ENCODE peak calls at places on chromosomes 5 and 9, in eight cellular contexts. E is bronchial epithelial cell, H is transverse colon, V is right lobe of liver, R is breast epithelium, M is lung, Q is right atrium auricular region, U is astrocyte of the spinal cord. O is an unnamed sample.

GRCh38 chr5:33291216-33292000 is 149.4 kb upstream of the TARS1 start:
- DNase-seq in E (no peak), H (no peak), V (no peak), R (no peak), M (no peak), Q (peak; percentile 63), U (no peak), O (no peak)

GRCh38 chr9:3205421-3206095 is 320.2 kb downstream of the RFX3 start:
- DNase-seq in E (no peak), H (no peak), V (no peak), R (no peak), M (no peak), Q (no peak), U (no peak), O (no peak)

GRCh38 chr5:123119334-123119986 is 30.4 kb downstream of the PRDM6 start:
- DNase-seq in E (no peak), H (no peak), V (no peak), R (no peak), M (no peak), Q (no peak), U (peak; percentile 20), O (no peak)

GRCh38 chr9:105432247-105432857 is 15.5 kb upstream of the FSD1L start:
- DNase-seq in E (no peak), H (no peak), V (no peak), R (no peak), M (no peak), Q (no peak), U (no peak), O (no peak)

GRCh38 chr5:145936401-145937131 is at the start of gene SH3RF2:
- DNase-seq in E (peak; percentile 79), H (peak; percentile 91), V (peak; percentile 70), R (peak; percentile 55), M (peak; percentile 47), Q (no peak), U (peak; percentile 94), O (peak; percentile 60)

GRCh38 chr9:93261735-93262523 is 78.0 kb downstream of the WNK2 start:
- DNase-seq in E (no peak), H (peak; percentile 7), V (peak; percentile 51), R (peak; percentile 41), M (no peak), Q (peak; percentile 55), U (no peak), O (no peak)

GRCh38 chr9:69548676-69549075 is 123.5 kb downstream of the APBA1 start:
- DNase-seq in E (no peak), H (no peak), V (no peak), R (no peak), M (no peak), Q (no peak), U (no peak), O (no peak)

GRCh38 chr9:89295400-89295799 is 15.6 kb upstream of the CKS2 start:
- DNase-seq in E (no peak), H (no peak), V (no peak), R (no peak), M (no peak), Q (no peak), U (no peak), O (no peak)

GRCh38 chr9:4144869-4145268 is 155.0 kb downstream of the GLIS3 start:
- DNase-seq in E (peak; percentile 43), H (no peak), V (no peak), R (no peak), M (no peak), Q (no peak), U (no peak), O (peak; percentile 36)

GRCh38 chr5:60718186-60718892 is 18.4 kb upstream of the DEPDC1B start:
- DNase-seq in E (peak; percentile 79), H (no peak), V (no peak), R (no peak), M (no peak), Q (no peak), U (no peak), O (no peak)

GRCh38 chr5:67447732-67448131 is 251.1 kb upstream of the CD180 start:
- DNase-seq in E (no peak), H (no peak), V (no peak), R (no peak), M (no peak), Q (no peak), U (no peak), O (no peak)

GRCh38 chr9:126722252-126722921 is 82.5 kb upstream of the ZBTB43 start:
- DNase-seq in E (peak; percentile 76), H (peak; percentile 84), V (peak; percentile 80), R (peak; percentile 94), M (peak; percentile 85), Q (no peak), U (peak; percentile 13), O (peak; percentile 17)

GRCh38 chr9:4670591-4670990 is 4.3 kb upstream of the SPATA6L start:
- DNase-seq in E (no peak), H (no peak), V (no peak), R (no peak), M (no peak), Q (no peak), U (no peak), O (no peak)

GRCh38 chr9:27351438-27351837 is 54.5 kb upstream of the EQTN start:
- DNase-seq in E (no peak), H (no peak), V (no peak), R (no peak), M (no peak), Q (no peak), U (no peak), O (no peak)

GRCh38 chr5:5298841-5299543 is 123.5 kb upstream of the ICE1 start:
- DNase-seq in E (no peak), H (no peak), V (no peak), R (no peak), M (no peak), Q (no peak), U (no peak), O (no peak)

GRCh38 chr9:107942870-107943269 is 453.3 kb upstream of the KLF4 start:
- DNase-seq in E (no peak), H (no peak), V (no peak), R (no peak), M (no peak), Q (no peak), U (no peak), O (peak; percentile 31)

GRCh38 chr5:159850192-159850573 is 66.1 kb upstream of the ADRA1B start:
- DNase-seq in E (peak; percentile 90), H (peak; percentile 18), V (no peak), R (no peak), M (no peak), Q (no peak), U (peak; percentile 82), O (peak; percentile 90)

GRCh38 chr9:4499917-4500316 is 9.6 kb downstream of the SLC1A1 start:
- DNase-seq in E (no peak), H (no peak), V (peak; percentile 82), R (no peak), M (no peak), Q (no peak), U (no peak), O (no peak)

GRCh38 chr9:18260527-18260926 is 213.4 kb upstream of the ADAMTSL1 start:
- DNase-seq in E (no peak), H (no peak), V (no peak), R (no peak), M (no peak), Q (no peak), U (peak; percentile 92), O (peak; percentile 15)

GRCh38 chr5:139636207-139636792 is 11.8 kb upstream of the CXXC5 start:
- DNase-seq in E (peak; percentile 62), H (peak; percentile 79), V (no peak), R (no peak), M (no peak), Q (peak; percentile 58), U (peak; percentile 23), O (no peak)

GRCh38 chr5:124180523-124181461 is 565.6 kb downstream of the ZNF608 start:
- DNase-seq in E (no peak), H (no peak), V (no peak), R (no peak), M (no peak), Q (no peak), U (peak; percentile 65), O (no peak)

GRCh38 chr9:99825158-99826046 is 3.7 kb downstream of the NR4A3 start:
- DNase-seq in E (no peak), H (peak; percentile 9), V (peak; percentile 57), R (no peak), M (no peak), Q (no peak), U (no peak), O (no peak)

GRCh38 chr5:142852361-142852760 is 82.2 kb downstream of the ARHGAP26 start:
- DNase-seq in E (no peak), H (no peak), V (no peak), R (no peak), M (no peak), Q (no peak), U (no peak), O (no peak)

GRCh38 chr5:102823441-102823874 is 68.4 kb downstream of the PAM start:
- DNase-seq in E (peak; percentile 20), H (no peak), V (no peak), R (no peak), M (no peak), Q (no peak), U (peak; percentile 80), O (peak; percentile 54)

GRCh38 chr5:35308391-35308790 is 78.1 kb upstream of the PRLR start:
- DNase-seq in E (no peak), H (no peak), V (no peak), R (no peak), M (no peak), Q (no peak), U (no peak), O (no peak)

GRCh38 chr9:79574716-79575242 is 3.0 kb downstream of the TLE4 start:
- DNase-seq in E (peak; percentile 23), H (no peak), V (no peak), R (no peak), M (no peak), Q (no peak), U (peak; percentile 46), O (no peak)
- H3K4me3 ChIP-seq in E (peak overlapping the region; percentile 79), H (no peak overlapping the region), V (no peak overlapping the region), R (peak overlapping the region; percentile 96), M (no peak overlapping the region), Q (no peak overlapping the region), U (peak overlapping the region; percentile 87), O (no peak overlapping the region)

GRCh38 chr5:30142432-30142831 is 1051.1 kb upstream of the CDH6 start:
- DNase-seq in E (no peak), H (no peak), V (no peak), R (no peak), M (no peak), Q (no peak), U (no peak), O (no peak)
- H3K4me3 ChIP-seq in E (no peak overlapping the region), H (no peak overlapping the region), V (no peak overlapping the region), R (no peak overlapping the region), M (no peak overlapping the region), Q (no peak overlapping the region), U (no peak overlapping the region), O (no peak overlapping the region)

GRCh38 chr5:174720612-174721521 is 3.5 kb upstream of the MSX2 start:
- DNase-seq in E (no peak), H (no peak), V (no peak), R (no peak), M (no peak), Q (no peak), U (no peak), O (no peak)
- H3K4me3 ChIP-seq in E (no peak overlapping the region), H (no peak overlapping the region), V (no peak overlapping the region), R (peak overlapping the region; percentile 39), M (no peak overlapping the region), Q (no peak overlapping the region), U (peak overlapping the region; percentile 20), O (no peak overlapping the region)

DNA sequence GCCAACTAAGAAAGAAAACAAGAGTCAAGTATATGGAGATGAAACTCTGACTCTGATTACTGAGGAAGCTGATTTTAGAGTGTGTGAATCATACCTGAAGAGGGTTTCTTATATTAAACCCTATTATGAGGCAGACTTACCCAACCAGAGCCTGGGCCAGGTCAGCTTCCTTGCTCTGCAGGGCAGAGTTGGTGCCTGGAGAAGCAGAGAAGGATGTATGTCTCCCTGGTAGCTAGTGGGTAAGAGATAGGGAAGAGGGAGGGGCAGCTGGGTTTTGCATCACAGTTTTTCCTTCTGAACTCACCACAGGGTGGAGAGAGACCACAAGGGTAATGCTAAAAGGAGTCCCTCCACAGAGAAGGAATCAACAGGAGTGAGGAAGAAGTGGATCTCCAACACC is 104.1 kb downstream of the CMYA5 start:
- DNase-seq in E (peak; percentile 25), H (no peak), V (no peak), R (no peak), M (no peak), Q (no peak), U (no peak), O (no peak)
- H3K4me3 ChIP-seq in E (no peak overlapping the region), H (no peak overlapping the region), V (no peak overlapping the region), R (no peak overlapping the region), M (no peak overlapping the region), Q (no peak overlapping the region), U (no peak overlapping the region), O (no peak overlapping the region)